ENCODE peak calls at places on chromosomes 13 and 19, in six cellular contexts. V is glutamatergic neuron; J is CD4-positive, CD25-positive, alpha-beta regulatory T cell; L is iPS-NIHi11; D is CD4-positive, alpha-beta T cell; R is left ventricle myocardium superior. N is an unnamed sample.

GRCh38 chr19:12202250-12202649 is 39.4 kb downstream of the ZNF136 start:
- DNase-seq in V (peak), J (peak), R (peak), L (peak), D (peak), N (peak)

GRCh38 chr13:36188446-36188845 is 25.9 kb downstream of the SOHLH2 start:
- DNase-seq in V (no peak), D (no peak), J (no peak), R (no peak), L (no peak), N (no peak)

GRCh38 chr13:104015646-104016396 is 949.6 kb upstream of the SLC10A2 start:
- DNase-seq in R (no peak), D (no peak), J (no peak), L (no peak), V (no peak), N (no peak)

GRCh38 chr13:45433381-45433790 is 15.2 kb upstream of the SLC25A30 start:
- DNase-seq in R (no peak), L (no peak), D (no peak), J (no peak), V (no peak), N (no peak)

GRCh38 chr13:88217372-88217771 is 546.2 kb downstream of the SLITRK5 start:
- DNase-seq in L (no peak), V (no peak), J (no peak), R (no peak), D (no peak), N (no peak)

GRCh38 chr19:32273483-32273882 is 71.9 kb upstream of the ZNF507 start:
- DNase-seq in R (no peak), D (no peak), L (no peak), J (no peak), V (no peak), N (no peak)

GRCh38 chr19:33395561-33396550 is 22.3 kb downstream of the CEBPG start:
- DNase-seq in D (no peak), V (peak), R (peak), L (no peak), J (no peak), N (no peak)

GRCh38 chr13:41122838-41123237 is 9.8 kb downstream of the KBTBD6 start:
- DNase-seq in L (no peak), V (no peak), R (no peak), D (no peak), J (no peak), N (no peak)

GRCh38 chr13:63024458-63024857 is 1608.8 kb upstream of the PCDH20 start:
- DNase-seq in V (no peak), R (no peak), D (no peak), L (no peak), J (no peak), N (no peak)

GRCh38 chr13:101449971-101450748 is 2.3 kb upstream of the ITGBL1 start:
- DNase-seq in R (no peak), J (no peak), V (no peak), L (no peak), D (no peak), N (no peak)

GRCh38 chr19:741506-742131 is 9.3 kb upstream of the MISP start:
- DNase-seq in R (no peak), V (no peak), D (no peak), J (no peak), L (peak), N (no peak)

GRCh38 chr13:48818495-48818961 is 157.2 kb upstream of the FNDC3A start:
- DNase-seq in J (no peak), R (no peak), L (no peak), D (no peak), V (peak), N (no peak)

GRCh38 chr13:25171517-25172302 is at the start of gene AMER2:
- DNase-seq in V (peak), J (no peak), D (no peak), L (peak), R (peak), N (no peak)

GRCh38 chr13:97506511-97506910 is 72.5 kb downstream of the RAP2A start:
- DNase-seq in J (no peak), D (no peak), R (no peak), L (no peak), V (no peak), N (no peak)

GRCh38 chr19:17951151-17952040 is 15.5 kb upstream of the KCNN1 start:
- DNase-seq in D (no peak), V (peak), R (no peak), L (no peak), J (no peak), N (no peak)

GRCh38 chr13:78632956-78633355 is 26.0 kb downstream of the OBI1 start:
- DNase-seq in D (no peak), L (no peak), V (no peak), J (no peak), R (no peak), N (no peak)

GRCh38 chr19:55228015-55228391 is 560 bp downstream of the TMEM86B start:
- DNase-seq in V (no peak), L (peak), R (peak), D (no peak), J (no peak), N (no peak)

GRCh38 chr13:20362642-20363041 is 130.5 kb upstream of the GJB6 start:
- DNase-seq in R (no peak), L (no peak), J (no peak), D (no peak), V (no peak), N (no peak)

GRCh38 chr13:66264976-66265375 is 965.2 kb downstream of the PCDH9 start:
- DNase-seq in V (no peak), L (peak), J (no peak), D (no peak), R (no peak), N (no peak)

GRCh38 chr19:35468637-35469036 is 20.6 kb downstream of the FFAR2 start:
- DNase-seq in D (peak), L (peak), V (no peak), J (peak), R (peak), N (peak)

GRCh38 chr19:41323023-41323422 is 13.1 kb downstream of the CCDC97 start:
- DNase-seq in R (peak), J (no peak), V (no peak), D (no peak), L (no peak), N (no peak)

GRCh38 chr13:23477096-23477495 is 43.6 kb upstream of the SACS start:
- DNase-seq in L (no peak), D (no peak), V (no peak), J (no peak), R (no peak), N (no peak)

GRCh38 chr19:51368366-51369282 is at the start of gene CLDND2:
- DNase-seq in R (no peak), J (no peak), V (no peak), D (no peak), L (no peak), N (no peak)

N was measured in activated T-helper 9 cell treated with anti-CD3 and anti-CD28 coated beads, Interleukin-2, amount 50 U/mL, for 16 hours.